ENCODE peak calls at places on chromosome 4, in ten cellular contexts. One of them, this sample, is unnamed.

GRCh38 chr4:40908702-40909362 is 159.1 kb downstream of the NSUN7 start:
- DNase-seq in head of caudate nucleus: peak; percentile 71
- DNase-seq in OCI-LY7: peak; percentile 86
- DNase-seq in iris pigment epithelial cell: peak; percentile 80
- DNase-seq in osteoblast: peak; percentile 89
- DNase-seq in BE2C: peak; percentile 85
- DNase-seq in activated CD8-positive, alpha-beta T cell treated with anti-CD3 and anti-CD28 coated beads for 36 hours: peak; percentile 82
- DNase-seq in cardiac muscle cell: peak; percentile 69
- DNase-seq in mucosa of descending colon: peak; percentile 71
- DNase-seq in dermis blood vessel endothelial cell: peak; percentile 93
- DNase-seq in this sample: peak; percentile 3

GRCh38 chr4:70688795-70689231 is 481 bp downstream of the UTP3 start:
- DNase-seq in cardiac muscle cell: no peak
- DNase-seq in activated CD8-positive, alpha-beta T cell treated with anti-CD3 and anti-CD28 coated beads for 36 hours: no peak
- DNase-seq in BE2C: no peak
- DNase-seq in head of caudate nucleus: no peak
- DNase-seq in mucosa of descending colon: peak; percentile 43
- DNase-seq in dermis blood vessel endothelial cell: no peak
- DNase-seq in iris pigment epithelial cell: peak; percentile 36
- DNase-seq in osteoblast: peak; percentile 55
- DNase-seq in OCI-LY7: no peak
- DNase-seq in this sample: no peak

GRCh38 chr4:22029803-22030202 is 81.2 kb upstream of the KCNIP4 start:
- DNase-seq in activated CD8-positive, alpha-beta T cell treated with anti-CD3 and anti-CD28 coated beads for 36 hours: no peak
- DNase-seq in iris pigment epithelial cell: no peak
- DNase-seq in osteoblast: no peak
- DNase-seq in head of caudate nucleus: no peak
- DNase-seq in OCI-LY7: no peak
- DNase-seq in mucosa of descending colon: no peak
- DNase-seq in BE2C: no peak
- DNase-seq in cardiac muscle cell: no peak
- DNase-seq in dermis blood vessel endothelial cell: no peak
- DNase-seq in this sample: no peak

GRCh38 chr4:39936565-39937418 is 40.9 kb downstream of the PDS5A start:
- DNase-seq in mucosa of descending colon: no peak
- DNase-seq in activated CD8-positive, alpha-beta T cell treated with anti-CD3 and anti-CD28 coated beads for 36 hours: no peak
- DNase-seq in BE2C: no peak
- DNase-seq in dermis blood vessel endothelial cell: peak; percentile 18
- DNase-seq in iris pigment epithelial cell: no peak
- DNase-seq in osteoblast: peak; percentile 23
- DNase-seq in cardiac muscle cell: no peak
- DNase-seq in OCI-LY7: no peak
- DNase-seq in head of caudate nucleus: no peak
- DNase-seq in this sample: no peak

GRCh38 chr4:73856518-73856917 is 3.4 kb downstream of the PF4V1 start:
- DNase-seq in activated CD8-positive, alpha-beta T cell treated with anti-CD3 and anti-CD28 coated beads for 36 hours: no peak
- DNase-seq in mucosa of descending colon: no peak
- DNase-seq in osteoblast: no peak
- DNase-seq in head of caudate nucleus: no peak
- DNase-seq in OCI-LY7: no peak
- DNase-seq in BE2C: no peak
- DNase-seq in cardiac muscle cell: no peak
- DNase-seq in iris pigment epithelial cell: peak; percentile 84
- DNase-seq in dermis blood vessel endothelial cell: peak; percentile 64
- DNase-seq in this sample: no peak

GRCh38 chr4:87982446-87982845 is 6.9 kb downstream of the SPP1 start:
- DNase-seq in osteoblast: no peak
- DNase-seq in mucosa of descending colon: no peak
- DNase-seq in BE2C: no peak
- DNase-seq in head of caudate nucleus: no peak
- DNase-seq in cardiac muscle cell: no peak
- DNase-seq in dermis blood vessel endothelial cell: no peak
- DNase-seq in OCI-LY7: no peak
- DNase-seq in activated CD8-positive, alpha-beta T cell treated with anti-CD3 and anti-CD28 coated beads for 36 hours: no peak
- DNase-seq in iris pigment epithelial cell: peak; percentile 16
- DNase-seq in this sample: no peak

GRCh38 chr4:52051615-52052474 is 741 bp downstream of the SPATA18 start:
- DNase-seq in cardiac muscle cell: peak; percentile 96
- DNase-seq in mucosa of descending colon: peak; percentile 83
- DNase-seq in OCI-LY7: no peak
- DNase-seq in osteoblast: peak; percentile 97
- DNase-seq in head of caudate nucleus: peak; percentile 50
- DNase-seq in dermis blood vessel endothelial cell: peak; percentile 94
- DNase-seq in activated CD8-positive, alpha-beta T cell treated with anti-CD3 and anti-CD28 coated beads for 36 hours: peak; percentile 11
- DNase-seq in BE2C: no peak
- DNase-seq in iris pigment epithelial cell: peak; percentile 95
- DNase-seq in this sample: no peak

GRCh38 chr4:39825741-39826231 is 127.8 kb downstream of the UBE2K start:
- DNase-seq in dermis blood vessel endothelial cell: peak; percentile 51
- DNase-seq in OCI-LY7: no peak
- DNase-seq in head of caudate nucleus: no peak
- DNase-seq in activated CD8-positive, alpha-beta T cell treated with anti-CD3 and anti-CD28 coated beads for 36 hours: no peak
- DNase-seq in osteoblast: peak; percentile 77
- DNase-seq in cardiac muscle cell: no peak
- DNase-seq in mucosa of descending colon: no peak
- DNase-seq in iris pigment epithelial cell: peak; percentile 79
- DNase-seq in BE2C: no peak
- DNase-seq in this sample: no peak

GRCh38 chr4:26087108-26087507 is 173.1 kb downstream of the SMIM20 start:
- DNase-seq in osteoblast: no peak
- DNase-seq in iris pigment epithelial cell: no peak
- DNase-seq in OCI-LY7: no peak
- DNase-seq in activated CD8-positive, alpha-beta T cell treated with anti-CD3 and anti-CD28 coated beads for 36 hours: no peak
- DNase-seq in dermis blood vessel endothelial cell: no peak
- DNase-seq in head of caudate nucleus: no peak
- DNase-seq in cardiac muscle cell: no peak
- DNase-seq in mucosa of descending colon: no peak
- DNase-seq in BE2C: no peak
- DNase-seq in this sample: no peak

GRCh38 chr4:96162631-96163030 is 322.7 kb downstream of the PDHA2 start:
- DNase-seq in dermis blood vessel endothelial cell: no peak
- DNase-seq in activated CD8-positive, alpha-beta T cell treated with anti-CD3 and anti-CD28 coated beads for 36 hours: no peak
- DNase-seq in osteoblast: no peak
- DNase-seq in iris pigment epithelial cell: peak; percentile 67
- DNase-seq in cardiac muscle cell: no peak
- DNase-seq in mucosa of descending colon: no peak
- DNase-seq in head of caudate nucleus: no peak
- DNase-seq in BE2C: no peak
- DNase-seq in OCI-LY7: no peak
- DNase-seq in this sample: no peak

GRCh38 chr4:75514949-75515612 is 808 bp downstream of the THAP6 start:
- DNase-seq in cardiac muscle cell: no peak
- DNase-seq in osteoblast: peak; percentile 18
- DNase-seq in dermis blood vessel endothelial cell: peak; percentile 3
- DNase-seq in head of caudate nucleus: no peak
- DNase-seq in mucosa of descending colon: no peak
- DNase-seq in OCI-LY7: peak; percentile 47
- DNase-seq in iris pigment epithelial cell: no peak
- DNase-seq in activated CD8-positive, alpha-beta T cell treated with anti-CD3 and anti-CD28 coated beads for 36 hours: peak; percentile 42
- DNase-seq in BE2C: no peak
- DNase-seq in this sample: no peak

GRCh38 chr4:40238700-40239548 is 42.1 kb downstream of the RHOH start:
- DNase-seq in cardiac muscle cell: no peak
- DNase-seq in osteoblast: no peak
- DNase-seq in OCI-LY7: no peak
- DNase-seq in iris pigment epithelial cell: no peak
- DNase-seq in head of caudate nucleus: no peak
- DNase-seq in BE2C: peak; percentile 70
- DNase-seq in mucosa of descending colon: no peak
- DNase-seq in dermis blood vessel endothelial cell: no peak
- DNase-seq in activated CD8-positive, alpha-beta T cell treated with anti-CD3 and anti-CD28 coated beads for 36 hours: peak; percentile 93
- DNase-seq in this sample: peak; percentile 42

GRCh38 chr4:141849778-141850177 is 213.4 kb downstream of the IL15 start:
- DNase-seq in dermis blood vessel endothelial cell: no peak
- DNase-seq in cardiac muscle cell: no peak
- DNase-seq in head of caudate nucleus: no peak
- DNase-seq in osteoblast: no peak
- DNase-seq in mucosa of descending colon: no peak
- DNase-seq in activated CD8-positive, alpha-beta T cell treated with anti-CD3 and anti-CD28 coated beads for 36 hours: no peak
- DNase-seq in iris pigment epithelial cell: no peak
- DNase-seq in BE2C: no peak
- DNase-seq in OCI-LY7: no peak
- DNase-seq in this sample: no peak

GRCh38 chr4:74555231-74555630 is 110.3 kb downstream of the AREG start:
- DNase-seq in dermis blood vessel endothelial cell: no peak
- DNase-seq in iris pigment epithelial cell: peak; percentile 30
- DNase-seq in OCI-LY7: no peak
- DNase-seq in activated CD8-positive, alpha-beta T cell treated with anti-CD3 and anti-CD28 coated beads for 36 hours: no peak
- DNase-seq in mucosa of descending colon: no peak
- DNase-seq in osteoblast: no peak
- DNase-seq in head of caudate nucleus: no peak
- DNase-seq in cardiac muscle cell: no peak
- DNase-seq in BE2C: no peak
- DNase-seq in this sample: no peak

GRCh38 chr4:36392916-36393315 is 111.5 kb downstream of the DTHD1 start:
- DNase-seq in mucosa of descending colon: no peak
- DNase-seq in iris pigment epithelial cell: peak; percentile 4
- DNase-seq in dermis blood vessel endothelial cell: no peak
- DNase-seq in activated CD8-positive, alpha-beta T cell treated with anti-CD3 and anti-CD28 coated beads for 36 hours: no peak
- DNase-seq in BE2C: no peak
- DNase-seq in head of caudate nucleus: no peak
- DNase-seq in osteoblast: no peak
- DNase-seq in cardiac muscle cell: no peak
- DNase-seq in OCI-LY7: no peak
- DNase-seq in this sample: no peak

GRCh38 chr4:7581477-7581876 is 146.7 kb upstream of the PSAPL1 start:
- DNase-seq in BE2C: no peak
- DNase-seq in iris pigment epithelial cell: peak; percentile 9
- DNase-seq in OCI-LY7: peak; percentile 25
- DNase-seq in activated CD8-positive, alpha-beta T cell treated with anti-CD3 and anti-CD28 coated beads for 36 hours: peak; percentile 38
- DNase-seq in head of caudate nucleus: no peak
- DNase-seq in osteoblast: no peak
- DNase-seq in dermis blood vessel endothelial cell: peak; percentile 51
- DNase-seq in mucosa of descending colon: no peak
- DNase-seq in cardiac muscle cell: peak; percentile 94
- DNase-seq in this sample: no peak

GRCh38 chr4:156677136-156677535 is 294.5 kb downstream of the PDGFC start:
- DNase-seq in cardiac muscle cell: peak; percentile 30
- DNase-seq in BE2C: peak; percentile 15
- DNase-seq in activated CD8-positive, alpha-beta T cell treated with anti-CD3 and anti-CD28 coated beads for 36 hours: no peak
- DNase-seq in OCI-LY7: peak; percentile 0
- DNase-seq in mucosa of descending colon: peak; percentile 29
- DNase-seq in head of caudate nucleus: no peak
- DNase-seq in osteoblast: no peak
- DNase-seq in dermis blood vessel endothelial cell: peak; percentile 30
- DNase-seq in iris pigment epithelial cell: peak; percentile 56
- DNase-seq in this sample: no peak